ENCODE peak calls at places on chromosomes 4 and X, in eight cellular contexts. One of them, this sample, is unnamed. For H3K4me1, the result is how much of the 10 kb centered on the place peaks cover.

GRCh38 chr4:20288047-20288650 is 36.4 kb downstream of the SLIT2 start:
- DNase-seq in A673: no peak
- DNase-seq in cardiac muscle cell: peak
- DNase-seq in tibial nerve: no peak
- DNase-seq in kidney: no peak
- DNase-seq in left lung: no peak
- DNase-seq in neural progenitor cell: no peak
- DNase-seq in iPS DF 6.9: no peak
- DNase-seq in this sample: no peak

GRCh38 chrX:4150259-4150658 is 436.8 kb upstream of the PRKX start:
- DNase-seq in A673: no peak
- DNase-seq in cardiac muscle cell: no peak
- DNase-seq in tibial nerve: no peak
- DNase-seq in kidney: no peak
- DNase-seq in left lung: no peak
- DNase-seq in neural progenitor cell: no peak
- DNase-seq in iPS DF 6.9: no peak
- DNase-seq in this sample: no peak

GRCh38 chrX:101219840-101220191 is 230 bp downstream of the DRP2 start:
- DNase-seq in A673: no peak
- DNase-seq in cardiac muscle cell: peak
- DNase-seq in tibial nerve: no peak
- DNase-seq in kidney: no peak
- DNase-seq in left lung: no peak
- DNase-seq in neural progenitor cell: peak
- DNase-seq in iPS DF 6.9: no peak
- DNase-seq in this sample: no peak

GRCh38 chr4:22514001-22514400 is 1.9 kb downstream of the ADGRA3 start:
- DNase-seq in A673: no peak
- DNase-seq in cardiac muscle cell: peak
- DNase-seq in tibial nerve: no peak
- DNase-seq in kidney: no peak
- DNase-seq in left lung: no peak
- DNase-seq in neural progenitor cell: no peak
- DNase-seq in iPS DF 6.9: no peak
- DNase-seq in this sample: no peak

GRCh38 chrX:46812445-46812844 is 24.4 kb upstream of the RP2 start:
- DNase-seq in A673: no peak
- DNase-seq in cardiac muscle cell: no peak
- DNase-seq in tibial nerve: no peak
- DNase-seq in kidney: no peak
- DNase-seq in left lung: no peak
- DNase-seq in neural progenitor cell: no peak
- DNase-seq in iPS DF 6.9: no peak
- DNase-seq in this sample: no peak

GRCh38 chr4:141459020-141459419 is 177.4 kb upstream of the IL15 start:
- DNase-seq in A673: no peak
- DNase-seq in cardiac muscle cell: no peak
- DNase-seq in tibial nerve: no peak
- DNase-seq in kidney: no peak
- DNase-seq in left lung: no peak
- DNase-seq in neural progenitor cell: no peak
- DNase-seq in iPS DF 6.9: no peak
- DNase-seq in this sample: no peak

GRCh38 chrX:1661048-1661921 is 46.4 kb downstream of the ASMT start:
- DNase-seq in A673: peak
- DNase-seq in cardiac muscle cell: no peak
- DNase-seq in tibial nerve: peak
- DNase-seq in kidney: peak
- DNase-seq in left lung: peak
- DNase-seq in neural progenitor cell: peak
- DNase-seq in iPS DF 6.9: peak
- DNase-seq in this sample: peak

GRCh38 chrX:118974908-118975671 is 672 bp downstream of the LONRF3 start:
- DNase-seq in A673: peak
- DNase-seq in cardiac muscle cell: peak
- DNase-seq in tibial nerve: no peak
- DNase-seq in kidney: peak
- DNase-seq in left lung: peak
- DNase-seq in neural progenitor cell: peak
- DNase-seq in iPS DF 6.9: no peak
- DNase-seq in this sample: peak

GRCh38 chr4:2484993-2485392 is 16.1 kb downstream of the RNF4 start:
- DNase-seq in A673: peak
- DNase-seq in cardiac muscle cell: peak
- DNase-seq in tibial nerve: peak
- DNase-seq in kidney: peak
- DNase-seq in left lung: peak
- DNase-seq in neural progenitor cell: peak
- DNase-seq in iPS DF 6.9: no peak
- DNase-seq in this sample: peak

GRCh38 chr4:87819281-87819919 is 13.4 kb upstream of the MEPE start:
- DNase-seq in A673: no peak
- DNase-seq in cardiac muscle cell: peak
- DNase-seq in tibial nerve: no peak
- DNase-seq in kidney: no peak
- DNase-seq in left lung: no peak
- DNase-seq in neural progenitor cell: peak
- DNase-seq in iPS DF 6.9: no peak
- DNase-seq in this sample: no peak

GRCh38 chrX:119981286-119982070 is 37.9 kb upstream of the NKAP start:
- DNase-seq in A673: peak
- DNase-seq in cardiac muscle cell: peak
- DNase-seq in tibial nerve: no peak
- DNase-seq in kidney: no peak
- DNase-seq in left lung: no peak
- DNase-seq in neural progenitor cell: peak
- DNase-seq in iPS DF 6.9: no peak
- DNase-seq in this sample: no peak

GRCh38 chr4:2713337-2713736 is 42.8 kb downstream of the TNIP2 start:
- DNase-seq in A673: no peak
- DNase-seq in cardiac muscle cell: no peak
- DNase-seq in tibial nerve: no peak
- DNase-seq in kidney: no peak
- DNase-seq in left lung: no peak
- DNase-seq in neural progenitor cell: no peak
- DNase-seq in iPS DF 6.9: no peak
- DNase-seq in this sample: peak

GRCh38 chr4:99821918-99822503 is 5.4 kb downstream of the DAPP1 start:
- DNase-seq in A673: no peak
- DNase-seq in cardiac muscle cell: no peak
- DNase-seq in tibial nerve: no peak
- DNase-seq in kidney: no peak
- DNase-seq in left lung: no peak
- DNase-seq in neural progenitor cell: no peak
- DNase-seq in iPS DF 6.9: no peak
- DNase-seq in this sample: no peak

GRCh38 chr4:102518703-102519131 is 17.6 kb downstream of the NFKB1 start:
- DNase-seq in A673: no peak
- DNase-seq in cardiac muscle cell: no peak
- DNase-seq in tibial nerve: no peak
- DNase-seq in kidney: no peak
- DNase-seq in left lung: no peak
- DNase-seq in neural progenitor cell: peak
- DNase-seq in iPS DF 6.9: no peak
- DNase-seq in this sample: no peak

GRCh38 chr4:145681956-145682355 is 2.0 kb downstream of the C4orf51 start:
- DNase-seq in A673: no peak
- DNase-seq in cardiac muscle cell: no peak
- DNase-seq in tibial nerve: no peak
- DNase-seq in kidney: no peak
- DNase-seq in left lung: no peak
- DNase-seq in neural progenitor cell: no peak
- DNase-seq in iPS DF 6.9: no peak
- DNase-seq in this sample: no peak

GRCh38 chr4:74531952-74532794 is 87.2 kb downstream of the AREG start:
- DNase-seq in A673: peak
- DNase-seq in cardiac muscle cell: peak
- DNase-seq in tibial nerve: no peak
- DNase-seq in kidney: no peak
- DNase-seq in left lung: no peak
- DNase-seq in neural progenitor cell: peak
- DNase-seq in iPS DF 6.9: peak
- DNase-seq in this sample: no peak

DNA sequence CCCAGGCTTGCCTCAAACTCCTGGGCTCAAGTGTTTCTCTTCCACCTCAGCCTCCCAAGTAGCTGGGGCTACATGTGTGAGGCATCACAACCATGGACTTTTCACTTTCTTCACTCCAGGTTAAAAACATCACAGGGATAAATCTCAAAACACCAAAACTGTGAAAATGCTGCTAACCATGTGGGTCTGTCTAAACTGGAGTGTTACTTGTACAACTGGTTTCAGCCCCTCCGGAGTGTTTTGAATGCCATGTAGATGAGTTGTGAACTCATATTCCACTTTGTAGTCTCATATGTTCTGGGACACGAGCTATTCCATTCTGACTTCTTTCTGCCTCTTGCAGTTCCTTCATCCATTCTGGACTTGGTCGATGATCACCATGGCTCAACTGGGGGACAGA is 43.0 kb downstream of the PDGFRA start:
- DNase-seq in A673: no peak
- DNase-seq in cardiac muscle cell: no peak
- DNase-seq in tibial nerve: no peak
- DNase-seq in kidney: no peak
- DNase-seq in left lung: no peak
- DNase-seq in neural progenitor cell: no peak
- DNase-seq in iPS DF 6.9: no peak
- DNase-seq in this sample: no peak
- H3K4me3 ChIP-seq in A673: no peak
- H3K4me3 ChIP-seq in cardiac muscle cell: no peak
- H3K4me3 ChIP-seq in tibial nerve: no peak
- H3K4me3 ChIP-seq in kidney: no peak
- H3K4me3 ChIP-seq in left lung: no peak
- H3K4me3 ChIP-seq in neural progenitor cell: no peak
- H3K4me3 ChIP-seq in iPS DF 6.9: no peak
- H3K4me3 ChIP-seq in this sample: no peak

DNA sequence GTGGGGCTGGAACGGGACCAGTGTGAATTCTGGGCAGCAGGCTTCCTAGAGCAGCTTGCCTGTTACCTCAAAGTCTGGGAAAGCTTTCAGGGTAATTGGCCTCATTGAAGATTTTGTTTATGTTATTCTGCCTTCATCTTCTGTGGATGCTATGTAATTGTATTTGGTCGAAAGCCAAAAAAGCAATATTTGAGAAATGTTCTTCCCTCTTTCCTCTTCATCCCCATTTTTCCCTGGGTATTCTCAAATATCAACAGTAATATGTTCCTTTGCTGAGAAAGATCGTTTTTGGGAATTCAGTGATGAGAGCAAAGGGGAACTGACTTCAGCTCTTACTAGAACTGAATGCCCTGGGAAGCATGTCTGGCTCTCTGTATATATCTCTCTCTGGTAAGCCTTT is 13.0 kb downstream of the TMEM131L start:
- DNase-seq in A673: no peak
- DNase-seq in cardiac muscle cell: no peak
- DNase-seq in tibial nerve: no peak
- DNase-seq in kidney: no peak
- DNase-seq in left lung: no peak
- DNase-seq in neural progenitor cell: no peak
- DNase-seq in iPS DF 6.9: no peak
- DNase-seq in this sample: no peak
- H3K4me1 ChIP-seq in A673: under half
- H3K4me1 ChIP-seq in cardiac muscle cell: under half
- H3K4me1 ChIP-seq in tibial nerve: under half
- H3K4me1 ChIP-seq in kidney: under half
- H3K4me1 ChIP-seq in left lung: under half
- H3K4me1 ChIP-seq in neural progenitor cell: under half
- H3K4me1 ChIP-seq in iPS DF 6.9: under half
- H3K4me1 ChIP-seq in this sample: under half

DNA sequence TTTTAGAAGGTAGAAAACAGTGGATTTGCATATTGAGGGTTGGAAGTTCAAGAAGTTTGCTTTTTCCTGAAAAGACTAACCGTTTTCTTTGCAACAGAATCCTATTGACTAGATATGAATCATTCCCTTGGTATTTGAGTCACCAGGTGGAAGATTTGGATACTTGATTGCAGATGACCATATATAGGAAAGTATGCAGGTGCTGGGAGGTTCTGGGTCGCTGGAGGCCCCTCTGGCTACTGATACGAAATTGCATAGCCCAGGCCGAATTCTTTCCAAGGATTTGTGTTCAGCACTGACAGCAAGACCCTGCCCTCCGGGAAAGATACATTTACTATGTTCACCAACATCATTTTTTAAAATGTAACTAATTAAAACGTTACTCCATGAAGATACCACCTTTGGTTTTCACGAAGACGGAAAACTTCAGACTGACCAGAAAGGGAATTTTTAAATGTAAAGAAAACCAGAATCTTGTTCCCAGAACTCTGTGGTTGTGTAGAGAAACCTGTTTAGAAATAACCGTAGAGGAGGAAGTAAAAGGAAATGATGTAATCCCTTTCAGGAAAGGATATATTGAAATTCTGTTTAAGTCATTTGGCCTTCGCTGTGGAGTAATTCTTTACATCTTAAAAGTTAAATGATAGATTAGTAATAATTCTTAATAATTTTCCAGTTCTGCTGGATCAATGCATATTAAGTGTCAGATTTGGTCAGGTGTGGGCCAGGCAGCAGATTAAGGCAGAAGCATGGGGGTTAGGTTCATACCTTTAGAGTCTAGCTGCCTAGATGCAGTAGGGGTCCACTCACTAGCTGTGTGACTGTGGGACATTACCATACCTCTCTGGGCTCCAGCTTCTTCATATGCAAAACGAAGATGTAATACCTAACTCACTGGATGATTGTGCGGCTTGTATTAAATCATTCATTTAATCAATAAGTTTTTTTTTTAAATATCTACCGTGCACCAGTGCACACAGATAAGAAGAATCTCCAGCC is 1.1 kb downstream of the ANXA3 start:
- DNase-seq in A673: no peak
- DNase-seq in cardiac muscle cell: peak
- DNase-seq in tibial nerve: no peak
- DNase-seq in kidney: no peak
- DNase-seq in left lung: no peak
- DNase-seq in neural progenitor cell: peak
- DNase-seq in iPS DF 6.9: peak
- DNase-seq in this sample: no peak
- H3K4me3 ChIP-seq in A673: no peak
- H3K4me3 ChIP-seq in cardiac muscle cell: peak
- H3K4me3 ChIP-seq in tibial nerve: peak
- H3K4me3 ChIP-seq in kidney: peak
- H3K4me3 ChIP-seq in left lung: peak
- H3K4me3 ChIP-seq in neural progenitor cell: peak
- H3K4me3 ChIP-seq in iPS DF 6.9: peak
- H3K4me3 ChIP-seq in this sample: no peak

DNA sequence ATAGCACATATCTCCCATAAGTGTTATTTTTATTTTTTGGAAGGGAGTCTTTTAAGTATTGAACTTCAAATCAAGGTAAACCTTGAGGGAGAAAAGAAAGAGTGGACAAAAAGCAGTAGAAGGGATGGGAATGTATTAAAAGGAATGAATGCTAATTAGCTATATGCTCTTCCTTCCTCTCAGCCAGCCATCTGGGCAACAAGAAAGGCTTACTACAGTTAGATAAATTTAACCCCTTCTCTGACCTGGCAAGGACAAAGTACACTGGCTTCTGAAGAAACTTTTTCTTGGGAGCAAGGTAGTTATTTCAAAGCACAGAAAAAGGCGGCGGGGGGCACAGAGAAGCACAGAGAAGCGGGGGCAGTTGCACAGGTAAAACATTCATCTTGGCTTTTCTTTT is 54.6 kb downstream of the GAB1 start:
- DNase-seq in A673: peak
- DNase-seq in cardiac muscle cell: no peak
- DNase-seq in tibial nerve: no peak
- DNase-seq in kidney: no peak
- DNase-seq in left lung: no peak
- DNase-seq in neural progenitor cell: peak
- DNase-seq in iPS DF 6.9: no peak
- DNase-seq in this sample: no peak
- H3K4me1 ChIP-seq in A673: under half
- H3K4me1 ChIP-seq in cardiac muscle cell: under half
- H3K4me1 ChIP-seq in tibial nerve: half or more
- H3K4me1 ChIP-seq in kidney: under half
- H3K4me1 ChIP-seq in left lung: under half
- H3K4me1 ChIP-seq in neural progenitor cell: under half
- H3K4me1 ChIP-seq in iPS DF 6.9: under half
- H3K4me1 ChIP-seq in this sample: under half

This sample was measured in aorta.